ENCODE peak calls at places on chromosome 6, in ten cellular contexts. P is NCI-H460; M is cardiac muscle cell; D is AG08395; E is stimulated activated CD4-positive, alpha-beta T cell treated with anti-CD3 and anti-CD28 coated beads, TNF-alpha, amount 100 ng/mL, for 4 hours; U is mesenteric fat pad; C is BJ; V is HTR-8/SVneo; S is NCI-H1092 treated with DMSO at 0.1 percent for 48 hours; J is left lobe of liver. Y is an unnamed sample.

GRCh38 chr6:137849076-137849708 is 17.9 kb upstream of the TNFAIP3 start:
- DNase-seq in P (no peak), M (no peak), D (no peak), E (no peak), U (no peak), C (no peak), V (no peak), S (no peak), J (no peak), Y (no peak)

GRCh38 chr6:111727798-111728197 is 122.1 kb upstream of the TRAF3IP2 start:
- DNase-seq in P (peak; percentile 7), M (no peak), D (no peak), E (no peak), U (no peak), C (no peak), V (no peak), S (no peak), J (no peak), Y (no peak)

GRCh38 chr6:31305674-31306219 is 33.9 kb upstream of the HLA-C start:
- DNase-seq in P (no peak), M (no peak), D (no peak), E (no peak), U (no peak), C (no peak), V (no peak), S (no peak), J (no peak), Y (no peak)

GRCh38 chr6:44161997-44162338 is 3.3 kb downstream of the CAPN11 start:
- DNase-seq in P (no peak), M (no peak), D (peak; percentile 76), E (no peak), U (no peak), C (no peak), V (no peak), S (no peak), J (no peak), Y (no peak)

GRCh38 chr6:10420546-10421507 is 6.0 kb upstream of the TFAP2A start:
- DNase-seq in P (no peak), M (peak; percentile 63), D (no peak), E (no peak), U (no peak), C (no peak), V (no peak), S (no peak), J (no peak), Y (no peak)

GRCh38 chr6:100335999-100336398 is 128.7 kb downstream of the SIM1 start:
- DNase-seq in P (no peak), M (no peak), D (peak; percentile 45), E (no peak), U (no peak), C (no peak), V (no peak), S (no peak), J (no peak), Y (no peak)

GRCh38 chr6:4010682-4011081 is 68.3 kb downstream of the FAM217A start:
- DNase-seq in P (no peak), M (no peak), D (no peak), E (no peak), U (no peak), C (no peak), V (no peak), S (no peak), J (no peak), Y (no peak)

GRCh38 chr6:33846226-33846625 is 42.4 kb upstream of the MLN start:
- DNase-seq in P (no peak), M (no peak), D (no peak), E (no peak), U (no peak), C (no peak), V (no peak), S (no peak), J (no peak), Y (no peak)

GRCh38 chr6:44737829-44738528 is 350.5 kb downstream of the CDC5L start:
- DNase-seq in P (no peak), M (no peak), D (no peak), E (no peak), U (no peak), C (no peak), V (no peak), S (no peak), J (no peak), Y (no peak)

GRCh38 chr6:125144822-125145221 is 8.8 kb upstream of the TPD52L1 start:
- DNase-seq in P (no peak), M (no peak), D (no peak), E (no peak), U (no peak), C (no peak), V (no peak), S (no peak), J (no peak), Y (no peak)

GRCh38 chr6:35077713-35078105 is 63.4 kb downstream of the TCP11 start:
- DNase-seq in P (no peak), M (no peak), D (no peak), E (no peak), U (no peak), C (no peak), V (no peak), S (no peak), J (no peak), Y (no peak)

GRCh38 chr6:118894425-118895240 is 681 bp downstream of the ASF1A start:
- DNase-seq in P (no peak), M (peak; percentile 79), D (peak; percentile 84), E (peak; percentile 44), U (peak; percentile 91), C (no peak), V (peak; percentile 34), S (peak; percentile 54), J (peak; percentile 76), Y (peak; percentile 74)

GRCh38 chr6:11278207-11278559 is 45.7 kb upstream of the NEDD9 start:
- DNase-seq in P (no peak), M (no peak), D (no peak), E (no peak), U (no peak), C (no peak), V (no peak), S (no peak), J (no peak), Y (no peak)

GRCh38 chr6:46144270-46144669 is 14.5 kb downstream of the ENPP4 start:
- DNase-seq in P (no peak), M (peak; percentile 11), D (no peak), E (no peak), U (no peak), C (no peak), V (no peak), S (no peak), J (no peak), Y (no peak)

GRCh38 chr6:162798546-162798945 is 70.8 kb downstream of the PACRG start:
- DNase-seq in P (no peak), M (no peak), D (no peak), E (no peak), U (no peak), C (no peak), V (no peak), S (no peak), J (no peak), Y (no peak)

GRCh38 chr6:157761331-157761921 is 61.6 kb upstream of the SNX9 start:
- DNase-seq in P (no peak), M (no peak), D (peak; percentile 25), E (no peak), U (no peak), C (no peak), V (no peak), S (no peak), J (no peak), Y (no peak)